ENCODE peak calls at places on chromosomes 7 and 10, in four cellular contexts. One of them, this sample, is unnamed.
A peak's percentile ranks its signal among the peaks of the same experiment; 100 is the strongest.

GRCh38 chr7:5294169-5294987 is 11.6 kb downstream of the SLC29A4 start:
- DNase-seq in CD4-positive, alpha-beta memory T cell: no peak
- DNase-seq in cardiac muscle cell: no peak
- DNase-seq in neural progenitor cell: no peak
- DNase-seq in this sample: no peak

GRCh38 chr7:130210181-130210935 is 2.7 kb downstream of the SSMEM1 start:
- DNase-seq in CD4-positive, alpha-beta memory T cell: no peak
- DNase-seq in cardiac muscle cell: no peak
- DNase-seq in neural progenitor cell: no peak
- DNase-seq in this sample: no peak

GRCh38 chr7:101127460-101128039 is 646 bp downstream of the SERPINE1 start:
- DNase-seq in CD4-positive, alpha-beta memory T cell: no peak
- DNase-seq in cardiac muscle cell: no peak
- DNase-seq in neural progenitor cell: no peak
- DNase-seq in this sample: no peak

GRCh38 chr10:78515037-78515872 is 481.6 kb downstream of the RPS24 start:
- DNase-seq in CD4-positive, alpha-beta memory T cell: no peak
- DNase-seq in cardiac muscle cell: peak; percentile 12
- DNase-seq in neural progenitor cell: no peak
- DNase-seq in this sample: no peak

GRCh38 chr7:5428470-5429252 is 5.0 kb upstream of the TNRC18 start:
- DNase-seq in CD4-positive, alpha-beta memory T cell: no peak
- DNase-seq in cardiac muscle cell: peak; percentile 92
- DNase-seq in neural progenitor cell: peak; percentile 50
- DNase-seq in this sample: peak; percentile 85

GRCh38 chr10:98910048-98910447 is 325.6 kb downstream of the HPSE2 start:
- DNase-seq in CD4-positive, alpha-beta memory T cell: no peak
- DNase-seq in cardiac muscle cell: peak; percentile 32
- DNase-seq in neural progenitor cell: no peak
- DNase-seq in this sample: no peak

GRCh38 chr10:50416181-50416824 is 165.0 kb upstream of the ASAH2 start:
- DNase-seq in CD4-positive, alpha-beta memory T cell: no peak
- DNase-seq in cardiac muscle cell: no peak
- DNase-seq in neural progenitor cell: no peak
- DNase-seq in this sample: peak; percentile 14

GRCh38 chr10:124019886-124020797 is 73.3 kb downstream of the CHST15 start:
- DNase-seq in CD4-positive, alpha-beta memory T cell: no peak
- DNase-seq in cardiac muscle cell: no peak
- DNase-seq in neural progenitor cell: peak; percentile 63
- DNase-seq in this sample: no peak

GRCh38 chr7:37901236-37901827 is 15.3 kb downstream of the SFRP4 start:
- DNase-seq in CD4-positive, alpha-beta memory T cell: no peak
- DNase-seq in cardiac muscle cell: peak; percentile 74
- DNase-seq in neural progenitor cell: peak; percentile 55
- DNase-seq in this sample: peak; percentile 28

GRCh38 chr10:70615784-70616511 is 13.4 kb upstream of the PRF1 start:
- DNase-seq in CD4-positive, alpha-beta memory T cell: no peak
- DNase-seq in cardiac muscle cell: no peak
- DNase-seq in neural progenitor cell: no peak
- DNase-seq in this sample: no peak

GRCh38 chr7:28629216-28629848 is 217.0 kb downstream of the CREB5 start:
- DNase-seq in CD4-positive, alpha-beta memory T cell: no peak
- DNase-seq in cardiac muscle cell: peak; percentile 9
- DNase-seq in neural progenitor cell: no peak
- DNase-seq in this sample: peak; percentile 56

GRCh38 chr10:15183689-15184481 is 15.4 kb upstream of the NMT2 start:
- DNase-seq in CD4-positive, alpha-beta memory T cell: no peak
- DNase-seq in cardiac muscle cell: no peak
- DNase-seq in neural progenitor cell: no peak
- DNase-seq in this sample: no peak

GRCh38 chr10:71294091-71294561 is 24.9 kb upstream of the SLC29A3 start:
- DNase-seq in CD4-positive, alpha-beta memory T cell: no peak
- DNase-seq in cardiac muscle cell: no peak
- DNase-seq in neural progenitor cell: no peak
- DNase-seq in this sample: no peak

GRCh38 chr7:353746-354325 is 63.9 kb downstream of the FOXL3 start:
- DNase-seq in CD4-positive, alpha-beta memory T cell: no peak
- DNase-seq in cardiac muscle cell: no peak
- DNase-seq in neural progenitor cell: no peak
- DNase-seq in this sample: no peak

GRCh38 chr7:159032753-159033472 is 111.8 kb downstream of the VIPR2 start:
- DNase-seq in CD4-positive, alpha-beta memory T cell: no peak
- DNase-seq in cardiac muscle cell: no peak
- DNase-seq in neural progenitor cell: no peak
- DNase-seq in this sample: no peak

GRCh38 chr7:133019590-133019989 is 62.3 kb downstream of the CHCHD3 start:
- DNase-seq in CD4-positive, alpha-beta memory T cell: no peak
- DNase-seq in cardiac muscle cell: no peak
- DNase-seq in neural progenitor cell: no peak
- DNase-seq in this sample: no peak

GRCh38 chr10:97406064-97406463 is 4.9 kb upstream of the RRP12 start:
- DNase-seq in CD4-positive, alpha-beta memory T cell: no peak
- DNase-seq in cardiac muscle cell: no peak
- DNase-seq in neural progenitor cell: no peak
- DNase-seq in this sample: no peak

GRCh38 chr10:90845726-90846125 is 12.1 kb downstream of the HTR7 start:
- DNase-seq in CD4-positive, alpha-beta memory T cell: no peak
- DNase-seq in cardiac muscle cell: no peak
- DNase-seq in neural progenitor cell: no peak
- DNase-seq in this sample: no peak

GRCh38 chr10:107336061-107336460 is 171.6 kb upstream of the SORCS1 start:
- DNase-seq in CD4-positive, alpha-beta memory T cell: no peak
- DNase-seq in cardiac muscle cell: no peak
- DNase-seq in neural progenitor cell: no peak
- DNase-seq in this sample: no peak

GRCh38 chr10:78552261-78552811 is 516.4 kb upstream of the ZMIZ1 start:
- DNase-seq in CD4-positive, alpha-beta memory T cell: no peak
- DNase-seq in cardiac muscle cell: peak; percentile 88
- DNase-seq in neural progenitor cell: no peak
- DNase-seq in this sample: peak; percentile 9

GRCh38 chr7:74587435-74588126 is 69.9 kb upstream of the GTF2I start:
- DNase-seq in CD4-positive, alpha-beta memory T cell: no peak
- DNase-seq in cardiac muscle cell: peak; percentile 97
- DNase-seq in neural progenitor cell: peak; percentile 57
- DNase-seq in this sample: peak; percentile 92

GRCh38 chr10:10259013-10259412 is 758.7 kb upstream of the CELF2 start:
- DNase-seq in CD4-positive, alpha-beta memory T cell: no peak
- DNase-seq in cardiac muscle cell: no peak
- DNase-seq in neural progenitor cell: no peak
- DNase-seq in this sample: no peak

GRCh38 chr7:14635955-14636354 is 266.6 kb downstream of the DGKB start:
- DNase-seq in CD4-positive, alpha-beta memory T cell: no peak
- DNase-seq in cardiac muscle cell: no peak
- DNase-seq in neural progenitor cell: no peak
- DNase-seq in this sample: no peak

GRCh38 chr10:32459072-32459703 is 13.2 kb downstream of the CCDC7 start:
- DNase-seq in CD4-positive, alpha-beta memory T cell: peak; percentile 85
- DNase-seq in cardiac muscle cell: no peak
- DNase-seq in neural progenitor cell: no peak
- DNase-seq in this sample: no peak

GRCh38 chr7:51318886-51319579 is 2.4 kb upstream of the COBL start:
- DNase-seq in CD4-positive, alpha-beta memory T cell: no peak
- DNase-seq in cardiac muscle cell: no peak
- DNase-seq in neural progenitor cell: no peak
- DNase-seq in this sample: no peak

GRCh38 chr10:70425096-70425495 is 16.4 kb downstream of the NODAL start:
- DNase-seq in CD4-positive, alpha-beta memory T cell: no peak
- DNase-seq in cardiac muscle cell: no peak
- DNase-seq in neural progenitor cell: no peak
- DNase-seq in this sample: no peak

GRCh38 chr7:101880536-101881443 is 63.4 kb downstream of the CUX1 start:
- DNase-seq in CD4-positive, alpha-beta memory T cell: no peak
- DNase-seq in cardiac muscle cell: peak; percentile 59
- DNase-seq in neural progenitor cell: no peak
- DNase-seq in this sample: peak; percentile 67

GRCh38 chr7:101691822-101692384 is 62.8 kb upstream of the MYL10 start:
- DNase-seq in CD4-positive, alpha-beta memory T cell: no peak
- DNase-seq in cardiac muscle cell: no peak
- DNase-seq in neural progenitor cell: peak; percentile 35
- DNase-seq in this sample: no peak

GRCh38 chr7:3154881-3155494 is 111.3 kb upstream of the CARD11 start:
- DNase-seq in CD4-positive, alpha-beta memory T cell: peak; percentile 67
- DNase-seq in cardiac muscle cell: peak; percentile 60
- DNase-seq in neural progenitor cell: peak; percentile 58
- DNase-seq in this sample: peak; percentile 52

GRCh38 chr7:23396222-23396621 is 74.1 kb downstream of the IGF2BP3 start:
- DNase-seq in CD4-positive, alpha-beta memory T cell: no peak
- DNase-seq in cardiac muscle cell: peak; percentile 84
- DNase-seq in neural progenitor cell: no peak
- DNase-seq in this sample: peak; percentile 81

GRCh38 chr10:66940950-66941349 is 15.1 kb downstream of the LRRTM3 start:
- DNase-seq in CD4-positive, alpha-beta memory T cell: no peak
- DNase-seq in cardiac muscle cell: no peak
- DNase-seq in neural progenitor cell: no peak
- DNase-seq in this sample: no peak

GRCh38 chr7:150448789-150449147 is 1.7 kb upstream of the GIMAP8 start:
- DNase-seq in CD4-positive, alpha-beta memory T cell: peak; percentile 90
- DNase-seq in cardiac muscle cell: peak; percentile 60
- DNase-seq in neural progenitor cell: peak; percentile 82
- DNase-seq in this sample: peak; percentile 65
- H3K27ac ChIP-seq in CD4-positive, alpha-beta memory T cell: peak overlapping the region; percentile 84
- H3K27ac ChIP-seq in cardiac muscle cell: no peak overlapping the region
- H3K27ac ChIP-seq in neural progenitor cell: no peak overlapping the region
- H3K27ac ChIP-seq in this sample: no peak overlapping the region

DNA sequence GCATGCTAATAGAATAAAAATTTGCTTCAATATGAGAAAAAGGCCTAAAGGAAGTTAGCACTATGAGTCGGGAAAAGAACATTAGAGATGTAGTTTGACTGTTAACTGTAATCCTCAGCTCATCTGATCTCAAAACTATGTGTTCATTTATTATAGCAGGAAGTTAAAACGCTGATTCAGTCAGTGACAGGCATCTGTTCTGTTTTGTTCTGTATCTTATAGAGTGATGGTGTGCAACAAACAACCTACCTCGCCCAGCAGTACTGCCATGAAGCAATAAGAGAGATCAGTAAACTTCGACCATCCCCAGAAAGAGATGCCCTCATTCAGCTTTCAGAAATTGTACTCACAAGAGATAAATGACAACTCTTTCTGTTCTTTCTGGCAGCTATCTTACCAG is 48.6 kb downstream of the PDSS1 start:
- DNase-seq in CD4-positive, alpha-beta memory T cell: no peak
- DNase-seq in cardiac muscle cell: no peak
- DNase-seq in neural progenitor cell: no peak
- DNase-seq in this sample: no peak
- H3K27ac ChIP-seq in CD4-positive, alpha-beta memory T cell: no peak overlapping the region
- H3K27ac ChIP-seq in cardiac muscle cell: no peak overlapping the region
- H3K27ac ChIP-seq in neural progenitor cell: no peak overlapping the region
- H3K27ac ChIP-seq in this sample: no peak overlapping the region

DNA sequence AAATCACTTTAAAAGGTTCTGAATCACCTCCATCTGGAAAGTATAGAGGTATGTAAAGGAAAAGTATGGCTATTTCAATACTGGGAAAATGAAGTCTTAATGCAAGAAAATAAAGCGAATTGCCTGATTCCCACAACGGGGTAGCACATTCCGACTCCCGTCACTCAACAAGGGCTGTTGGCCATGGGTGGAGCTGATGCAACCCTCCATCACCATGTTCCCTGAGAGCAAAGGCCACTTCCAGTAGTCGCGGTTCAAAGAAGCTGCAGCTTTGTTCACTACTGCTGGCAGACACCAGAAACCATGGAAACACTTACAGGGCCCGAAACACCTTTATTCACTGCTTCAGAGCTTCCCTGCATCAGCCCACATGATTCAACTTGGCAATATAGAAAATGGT is 44.0 kb downstream of the TMEM26 start:
- DNase-seq in CD4-positive, alpha-beta memory T cell: no peak
- DNase-seq in cardiac muscle cell: no peak
- DNase-seq in neural progenitor cell: peak; percentile 7
- DNase-seq in this sample: no peak
- H3K27ac ChIP-seq in CD4-positive, alpha-beta memory T cell: no peak overlapping the region
- H3K27ac ChIP-seq in cardiac muscle cell: no peak overlapping the region
- H3K27ac ChIP-seq in neural progenitor cell: no peak overlapping the region
- H3K27ac ChIP-seq in this sample: no peak overlapping the region

DNA sequence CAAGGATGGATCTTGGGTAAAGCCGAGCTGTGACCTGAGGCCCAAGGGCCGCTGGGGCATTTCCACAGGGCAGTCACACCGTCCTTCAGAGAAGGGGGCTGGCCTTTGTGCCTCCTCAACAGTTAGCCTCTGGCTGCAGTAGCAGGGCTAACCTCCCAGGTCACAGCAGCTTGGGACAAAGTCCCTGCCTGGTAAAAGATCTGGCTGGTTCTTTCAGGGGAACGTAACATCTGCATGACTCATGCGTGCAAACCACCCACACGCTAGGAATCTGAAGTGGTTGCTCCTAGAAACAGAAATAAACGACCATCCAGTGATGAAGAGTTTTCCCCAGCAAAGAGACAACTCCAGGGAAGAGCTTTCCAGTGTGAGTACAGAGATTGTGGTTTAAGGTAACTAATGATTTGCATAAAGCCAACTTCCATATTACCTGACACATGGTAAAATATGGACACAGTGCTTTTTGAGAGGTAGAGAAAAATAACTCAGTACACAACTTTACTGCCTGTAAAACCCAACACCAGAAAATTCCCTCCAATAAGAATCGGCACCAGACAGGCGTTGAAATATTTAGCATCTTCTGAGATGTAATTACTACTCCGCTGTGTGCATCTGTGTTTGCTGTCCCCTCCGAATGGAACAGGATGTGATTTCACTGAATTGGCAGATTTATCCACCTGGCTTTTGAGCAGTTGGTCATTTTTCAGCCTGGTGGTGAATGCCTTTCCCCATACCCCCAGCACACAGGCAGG is 84.9 kb upstream of the ADRB1 start:
- DNase-seq in CD4-positive, alpha-beta memory T cell: no peak
- DNase-seq in cardiac muscle cell: peak; percentile 89
- DNase-seq in neural progenitor cell: no peak
- DNase-seq in this sample: peak; percentile 94
- H3K27ac ChIP-seq in CD4-positive, alpha-beta memory T cell: no peak overlapping the region
- H3K27ac ChIP-seq in cardiac muscle cell: no peak overlapping the region
- H3K27ac ChIP-seq in neural progenitor cell: no peak overlapping the region
- H3K27ac ChIP-seq in this sample: peak overlapping the region; percentile 30

GRCh38 chr7:27459729-27460048 is 203.0 kb downstream of the HIBADH start:
- DNase-seq in CD4-positive, alpha-beta memory T cell: no peak
- DNase-seq in cardiac muscle cell: peak; percentile 52
- DNase-seq in neural progenitor cell: no peak
- DNase-seq in this sample: no peak

GRCh38 chr7:27462575-27463270 is 200.0 kb downstream of the HIBADH start:
- DNase-seq in CD4-positive, alpha-beta memory T cell: no peak
- DNase-seq in cardiac muscle cell: peak; percentile 82
- DNase-seq in neural progenitor cell: no peak
- DNase-seq in this sample: peak; percentile 61

GRCh38 chr7:27464970-27465369 is 197.7 kb downstream of the HIBADH start:
- DNase-seq in CD4-positive, alpha-beta memory T cell: no peak
- DNase-seq in cardiac muscle cell: no peak
- DNase-seq in neural progenitor cell: no peak
- DNase-seq in this sample: no peak

GRCh38 chr7:27453702-27454405 is 208.8 kb downstream of the HIBADH start:
- DNase-seq in CD4-positive, alpha-beta memory T cell: no peak
- DNase-seq in cardiac muscle cell: peak; percentile 68
- DNase-seq in neural progenitor cell: no peak
- DNase-seq in this sample: peak; percentile 93

GRCh38 chr7:27459021-27459728 is 203.5 kb downstream of the HIBADH start:
- DNase-seq in CD4-positive, alpha-beta memory T cell: no peak
- DNase-seq in cardiac muscle cell: peak; percentile 26
- DNase-seq in neural progenitor cell: no peak
- DNase-seq in this sample: no peak
- H3K27ac ChIP-seq in CD4-positive, alpha-beta memory T cell: no peak overlapping the region
- H3K27ac ChIP-seq in cardiac muscle cell: no peak overlapping the region
- H3K27ac ChIP-seq in neural progenitor cell: no peak overlapping the region
- H3K27ac ChIP-seq in this sample: no peak overlapping the region

GRCh38 chr7:32378991-32379390 is 111.2 kb downstream of the LSM5 start:
- DNase-seq in CD4-positive, alpha-beta memory T cell: no peak
- DNase-seq in cardiac muscle cell: no peak
- DNase-seq in neural progenitor cell: no peak
- DNase-seq in this sample: no peak
- H3K27ac ChIP-seq in CD4-positive, alpha-beta memory T cell: no peak overlapping the region
- H3K27ac ChIP-seq in cardiac muscle cell: no peak overlapping the region
- H3K27ac ChIP-seq in neural progenitor cell: no peak overlapping the region
- H3K27ac ChIP-seq in this sample: no peak overlapping the region

This sample was measured in brain microvascular endothelial cell.